ENCODE peak calls at places on chromosomes 7 and 10, in six cellular contexts. U is body of pancreas, E is GM23338, S is psoas muscle, K is testis, Z is pancreas. Q is an unnamed sample. For H3K27me3, the result is how much of the 10 kb centered on the place peaks cover.

GRCh38 chr7:114819629-114820362 is 102.1 kb upstream of the MDFIC start:
- DNase-seq in U (peak), E (no peak), S (no peak), K (no peak), Z (no peak), Q (no peak)

GRCh38 chr7:54774785-54775740 is 16.1 kb upstream of the SEC61G start:
- DNase-seq in U (no peak), E (no peak), S (no peak), K (no peak), Z (no peak), Q (no peak)

GRCh38 chr10:123119081-123119480 is 16.7 kb upstream of the HMX3 start:
- DNase-seq in U (no peak), E (no peak), S (no peak), K (no peak), Z (no peak), Q (no peak)

GRCh38 chr10:61692447-61692846 is 29.7 kb downstream of the CABCOCO1 start:
- DNase-seq in U (no peak), E (no peak), S (no peak), K (no peak), Z (no peak), Q (no peak)

GRCh38 chr7:44280993-44281721 is 44.2 kb downstream of the CAMK2B start:
- DNase-seq in U (peak), E (no peak), S (peak), K (no peak), Z (peak), Q (no peak)

GRCh38 chr10:22219308-22219707 is 1.5 kb upstream of the EBLN1 start:
- DNase-seq in U (no peak), E (no peak), S (no peak), K (no peak), Z (no peak), Q (no peak)

GRCh38 chr10:71282323-71282680 is 36.8 kb upstream of the SLC29A3 start:
- DNase-seq in U (no peak), E (no peak), S (no peak), K (no peak), Z (no peak), Q (no peak)

GRCh38 chr10:98908868-98909267 is 326.8 kb downstream of the HPSE2 start:
- DNase-seq in U (no peak), E (peak), S (no peak), K (no peak), Z (no peak), Q (no peak)

GRCh38 chr7:1761097-1761496 is 91.0 kb downstream of the ELFN1 start:
- DNase-seq in U (no peak), E (no peak), S (no peak), K (no peak), Z (no peak), Q (no peak)

GRCh38 chr7:80719261-80719660 is 80.8 kb downstream of the CD36 start:
- DNase-seq in U (no peak), E (no peak), S (no peak), K (no peak), Z (no peak), Q (no peak)

GRCh38 chr7:94654764-94655561 is 970 bp downstream of the SGCE start:
- DNase-seq in U (peak), E (peak), S (peak), K (peak), Z (no peak), Q (no peak)

GRCh38 chr10:52423369-52423768 is 109.3 kb downstream of the DKK1 start:
- DNase-seq in U (no peak), E (no peak), S (no peak), K (no peak), Z (no peak), Q (no peak)

GRCh38 chr10:123998197-123999141 is 94.9 kb downstream of the CHST15 start:
- DNase-seq in U (no peak), E (no peak), S (no peak), K (no peak), Z (no peak), Q (peak)

GRCh38 chr10:70192325-70192966 is 22.1 kb upstream of the SAR1A start:
- DNase-seq in U (no peak), E (no peak), S (no peak), K (no peak), Z (no peak), Q (no peak)

GRCh38 chr10:49605177-49605938 is 4.8 kb upstream of the SLC18A3 start:
- DNase-seq in U (peak), E (no peak), S (peak), K (no peak), Z (no peak), Q (no peak)

GRCh38 chr10:6819301-6819700 is 239.2 kb upstream of the PRKCQ start:
- DNase-seq in U (peak), E (no peak), S (no peak), K (no peak), Z (no peak), Q (no peak)

GRCh38 chr10:48466611-48467240 is 138.1 kb downstream of the ARHGAP22 start:
- DNase-seq in U (no peak), E (peak), S (peak), K (peak), Z (no peak), Q (no peak)

GRCh38 chr10:59753267-59753666 is at the start of gene MRLN:
- DNase-seq in U (no peak), E (no peak), S (no peak), K (no peak), Z (no peak), Q (no peak)

GRCh38 chr10:128694532-128694931 is 568.3 kb upstream of the MKI67 start:
- DNase-seq in U (no peak), E (peak), S (no peak), K (no peak), Z (no peak), Q (peak)

GRCh38 chr10:128695326-128695725 is 569.1 kb upstream of the MKI67 start:
- DNase-seq in U (no peak), E (no peak), S (no peak), K (no peak), Z (no peak), Q (no peak)

GRCh38 chr10:128697437-128697836 is 571.2 kb upstream of the MKI67 start:
- DNase-seq in U (no peak), E (no peak), S (no peak), K (no peak), Z (no peak), Q (no peak)

GRCh38 chr10:128693493-128694132 is 567.4 kb upstream of the MKI67 start:
- DNase-seq in U (no peak), E (no peak), S (no peak), K (no peak), Z (no peak), Q (no peak)

GRCh38 chr10:128695931-128696330 is 569.7 kb upstream of the MKI67 start:
- DNase-seq in U (no peak), E (no peak), S (no peak), K (no peak), Z (no peak), Q (no peak)
- H3K27me3 ChIP-seq in U (under half), E (under half), S (under half), K (under half), Z (under half), Q (under half)

GRCh38 chr7:123204206-123204835 is 4.6 kb upstream of the SLC13A1 start:
- DNase-seq in U (no peak), E (no peak), S (no peak), K (no peak), Z (no peak), Q (no peak)

GRCh38 chr7:123208793-123209192 is 9.0 kb upstream of the SLC13A1 start:
- DNase-seq in U (peak), E (peak), S (no peak), K (peak), Z (no peak), Q (no peak)

GRCh38 chr7:123210986-123211385 is 11.2 kb upstream of the SLC13A1 start:
- DNase-seq in U (no peak), E (no peak), S (no peak), K (no peak), Z (no peak), Q (no peak)

GRCh38 chr7:123211545-123211944 is 11.8 kb upstream of the SLC13A1 start:
- DNase-seq in U (no peak), E (no peak), S (no peak), K (no peak), Z (no peak), Q (no peak)

DNA sequence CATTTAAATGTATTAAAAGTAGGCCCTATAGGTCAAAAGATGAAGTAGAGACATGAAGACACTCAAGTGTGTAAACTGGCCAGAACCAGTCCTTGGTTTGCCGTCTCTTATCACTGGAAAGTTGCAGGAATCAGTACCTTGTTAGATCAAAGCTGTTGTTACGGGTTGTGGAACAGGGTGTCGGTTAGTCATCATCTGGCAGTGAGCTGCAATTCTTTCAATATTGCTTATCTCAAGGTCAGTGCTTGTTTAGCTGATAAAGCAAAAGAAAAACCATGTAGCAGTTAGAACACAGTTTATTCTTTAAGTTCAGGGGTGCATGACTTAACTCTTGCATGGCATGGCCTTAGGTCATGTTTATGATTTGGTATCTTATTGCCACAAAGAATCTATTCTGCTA is 10.0 kb upstream of the SLC13A1 start:
- DNase-seq in U (peak), E (no peak), S (no peak), K (peak), Z (peak), Q (no peak)
- TF ChIP-seq CTCF in U (no peak), E (no peak), S (no peak), K (no peak), Z (no peak), Q (no peak)

DNA sequence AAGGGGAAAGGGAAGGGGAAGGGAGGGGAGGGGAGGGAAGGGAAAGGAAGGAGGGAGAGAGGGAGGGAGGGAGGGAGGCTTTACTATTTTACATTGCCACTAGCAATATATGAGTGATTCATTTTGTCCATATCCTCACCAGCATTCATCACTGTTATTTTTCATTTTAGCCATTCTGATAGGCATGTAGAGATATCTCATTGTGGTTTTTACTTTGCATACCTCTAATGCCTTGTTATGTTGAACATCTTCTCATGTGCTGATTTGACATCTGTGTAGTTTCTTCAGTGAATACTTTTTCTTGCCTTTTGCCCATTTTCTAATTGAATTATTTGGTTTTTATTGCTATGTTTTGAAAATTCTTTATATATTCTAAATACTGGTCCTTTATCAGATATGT is 52.7 kb downstream of the GCC1 start:
- DNase-seq in U (no peak), E (no peak), S (no peak), K (no peak), Z (no peak), Q (no peak)
- H3K27me3 ChIP-seq in U (under half), E (half or more), S (under half), K (under half), Z (under half), Q (under half)

GRCh38 chr10:42431095-42431494 is 207.3 kb downstream of the ZNF33B start:
- DNase-seq in U (no peak), E (no peak), S (no peak), K (no peak), Z (no peak), Q (no peak)

GRCh38 chr10:42422911-42423310 is 215.5 kb downstream of the ZNF33B start:
- DNase-seq in U (no peak), E (no peak), S (no peak), K (no peak), Z (no peak), Q (no peak)

GRCh38 chr10:42428534-42428933 is 209.8 kb downstream of the ZNF33B start:
- DNase-seq in U (no peak), E (peak), S (no peak), K (no peak), Z (no peak), Q (no peak)
- TF ChIP-seq CTCF in U (peak), E (peak), S (peak), K (no peak), Z (no peak), Q (no peak)

GRCh38 chr7:129228633-129229032 is 3.8 kb downstream of the AHCYL2 start:
- DNase-seq in U (no peak), E (no peak), S (no peak), K (peak), Z (no peak), Q (no peak)

GRCh38 chr7:129224251-129225205 is at the start of gene AHCYL2:
- DNase-seq in U (peak), E (peak), S (peak), K (peak), Z (peak), Q (peak)

GRCh38 chr7:129225206-129225930 is 538 bp downstream of the AHCYL2 start:
- DNase-seq in U (peak), E (peak), S (peak), K (peak), Z (peak), Q (peak)

GRCh38 chr7:129225931-129226572 is 1.2 kb downstream of the AHCYL2 start:
- DNase-seq in U (no peak), E (no peak), S (no peak), K (no peak), Z (no peak), Q (no peak)

DNA sequence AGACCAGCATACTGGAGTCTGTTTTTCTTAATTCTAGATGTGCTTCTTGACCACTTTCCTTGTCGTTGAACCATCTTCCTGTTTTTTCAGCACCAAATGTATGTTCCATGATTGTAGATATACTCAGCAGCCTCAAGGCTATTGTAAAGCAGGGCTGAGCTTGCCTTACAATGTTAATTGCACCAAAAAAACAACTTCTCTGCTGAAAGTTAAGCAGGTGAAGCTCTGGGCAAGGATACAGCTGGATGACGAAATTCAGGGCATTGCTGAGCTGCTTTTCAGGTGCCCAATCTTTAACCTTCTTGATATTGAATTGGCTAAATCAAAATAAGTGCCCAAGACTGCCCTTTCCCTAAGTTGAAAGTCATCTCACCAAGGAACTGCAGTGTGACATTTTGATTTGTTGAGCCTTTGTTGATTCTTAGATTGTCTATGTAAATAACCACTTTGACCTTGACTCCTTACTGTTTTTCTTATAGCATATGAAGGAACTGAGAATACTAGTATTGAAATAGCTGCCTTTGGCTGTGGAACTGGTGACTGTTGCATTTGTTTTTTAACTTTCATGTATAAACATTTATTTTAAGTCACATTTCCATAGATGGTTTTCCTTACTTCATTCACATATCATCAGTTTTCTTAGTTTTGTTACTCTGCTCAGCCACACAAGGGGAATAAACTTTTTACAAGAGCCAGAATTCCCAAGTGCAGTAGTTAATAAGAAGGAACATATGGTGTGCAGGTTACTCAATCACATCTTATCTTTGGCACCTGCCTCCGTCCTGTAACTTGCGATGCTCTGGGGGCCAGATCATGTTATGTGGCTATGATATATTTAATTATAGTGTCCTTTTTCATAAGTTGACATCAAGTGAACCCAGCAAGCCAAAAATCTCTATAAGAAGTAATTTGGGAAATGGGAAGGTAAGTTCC is 3.1 kb downstream of the AHCYL2 start:
- DNase-seq in U (peak), E (no peak), S (no peak), K (peak), Z (peak), Q (no peak)
- H3K27me3 ChIP-seq in U (under half), E (under half), S (under half), K (under half), Z (under half), Q (under half)

DNA sequence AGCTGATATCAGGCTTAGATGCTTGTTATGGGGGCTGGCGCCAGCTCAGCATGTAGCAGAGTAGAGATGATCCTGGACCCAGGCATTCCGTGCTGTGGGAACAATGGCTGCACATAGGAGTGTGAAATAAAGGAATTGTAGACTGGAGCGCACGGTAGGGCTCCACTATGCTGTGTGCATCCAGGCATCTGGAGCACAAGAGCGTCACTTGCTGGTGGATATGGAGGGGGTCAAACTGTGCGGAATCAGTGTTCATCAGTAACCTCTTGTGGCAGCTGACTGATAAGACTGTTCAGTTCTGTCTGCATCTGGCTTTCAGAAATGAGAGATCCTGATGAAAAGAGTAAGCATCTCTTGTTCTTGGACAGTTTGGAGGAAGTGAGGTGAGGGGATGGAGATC is 55.8 kb downstream of the ZNF503 start:
- DNase-seq in U (no peak), E (no peak), S (no peak), K (no peak), Z (no peak), Q (no peak)
- TF ChIP-seq CTCF in U (no peak), E (no peak), S (no peak), K (no peak), Z (no peak), Q (no peak)

GRCh38 chr10:117167346-117168134 is 29.5 kb upstream of the VAX1 start:
- DNase-seq in U (no peak), E (no peak), S (no peak), K (no peak), Z (no peak), Q (no peak)

GRCh38 chr10:117168135-117168674 is 29.1 kb upstream of the KCNK18 start:
- DNase-seq in U (peak), E (peak), S (peak), K (peak), Z (peak), Q (peak)

GRCh38 chr10:117168729-117169128 is 28.6 kb upstream of the KCNK18 start:
- DNase-seq in U (no peak), E (peak), S (no peak), K (no peak), Z (no peak), Q (no peak)

GRCh38 chr10:117169480-117169879 is 27.8 kb upstream of the KCNK18 start:
- DNase-seq in U (no peak), E (no peak), S (no peak), K (no peak), Z (no peak), Q (no peak)

GRCh38 chr10:117170244-117170643 is 27.0 kb upstream of the KCNK18 start:
- DNase-seq in U (no peak), E (no peak), S (no peak), K (no peak), Z (no peak), Q (no peak)
- H3K27me3 ChIP-seq in U (under half), E (half or more), S (under half), K (under half), Z (half or more), Q (under half)

GRCh38 chr7:78587443-78588044 is 789.0 kb downstream of the PHTF2 start:
- DNase-seq in U (peak), E (peak), S (no peak), K (no peak), Z (no peak), Q (no peak)
- TF ChIP-seq CTCF in U (peak), E (peak), S (no peak), K (no peak), Z (no peak), Q (no peak)

DNA sequence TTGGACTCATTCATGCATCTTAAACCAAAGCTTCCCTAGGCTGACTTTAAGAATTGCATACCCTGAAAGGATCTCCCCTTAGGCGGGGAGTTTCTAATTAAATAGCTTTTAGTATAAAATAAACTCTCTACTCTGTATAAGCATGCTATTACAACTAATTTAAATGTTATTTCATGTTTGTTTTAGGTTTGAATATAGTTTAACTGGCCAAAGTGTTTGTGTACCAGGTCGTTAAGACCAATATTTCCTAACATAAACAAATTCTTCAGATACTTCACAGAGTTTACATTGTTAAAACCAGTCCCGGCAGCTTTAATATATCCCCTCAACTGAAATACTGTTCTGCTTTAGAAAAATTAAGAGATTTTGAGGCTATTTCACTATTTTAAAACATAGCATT is 2.3 kb downstream of the GLI3 start:
- DNase-seq in U (no peak), E (no peak), S (no peak), K (no peak), Z (no peak), Q (no peak)
- H3K27me3 ChIP-seq in U (under half), E (under half), S (under half), K (under half), Z (under half), Q (under half)

GRCh38 chr10:90313548-90314325 is 544.1 kb downstream of the HTR7 start:
- DNase-seq in U (no peak), E (no peak), S (no peak), K (no peak), Z (no peak), Q (no peak)
- TF ChIP-seq CTCF in U (no peak), E (no peak), S (no peak), K (no peak), Z (no peak), Q (no peak)